ENCODE peak calls at places on chromosomes 7 and 10, in nine cellular contexts. C is HepG2; V is CD4-positive, alpha-beta T cell; Z is foreskin keratinocyte; A is body of pancreas; D is right cardiac atrium; M is stimulated activated naive CD8-positive, alpha-beta T cell treated with anti-CD3 and anti-CD28 coated beads, Interleukin-15, Interleukin-2, amounts not matched to agents 100 U/mL and 50 U/mL, for 24 hours; G is pancreas; O is activated CD4-positive, alpha-beta T cell treated with anti-CD3 and anti-CD28 coated beads for 36 hours. B is an unnamed sample.

GRCh38 chr7:93890041-93890463 is 501 bp downstream of the TFPI2 start:
- ATAC-seq in M (no peak), D (peak), G (peak), Z (peak), C (peak), V (no peak), O (peak), A (peak), B (peak)

GRCh38 chr10:73576178-73576889 is 14.8 kb downstream of the USP54 start:
- ATAC-seq in C (no peak), Z (no peak), V (no peak), G (peak), M (no peak), O (no peak), D (peak), A (peak), B (no peak)

GRCh38 chr10:36181421-36181820 is 539.3 kb upstream of the FZD8 start:
- ATAC-seq in D (peak), M (no peak), V (no peak), G (peak), Z (no peak), O (no peak), A (no peak), C (no peak), B (no peak)

GRCh38 chr7:124489082-124489819 is 276.3 kb downstream of the GPR37 start:
- ATAC-seq in Z (no peak), D (no peak), O (no peak), C (peak), M (no peak), V (no peak), G (no peak), A (no peak), B (no peak)

GRCh38 chr10:26737730-26738129 is 40.2 kb downstream of the PDSS1 start:
- ATAC-seq in M (peak), C (no peak), V (peak), Z (peak), D (peak), A (no peak), G (peak), O (peak), B (peak)

GRCh38 chr10:119535837-119536507 is 6.5 kb downstream of the RGS10 start:
- ATAC-seq in D (no peak), V (peak), C (no peak), M (peak), A (no peak), G (no peak), Z (no peak), O (peak), B (no peak)

GRCh38 chr7:116571037-116571436 is 46.2 kb downstream of the CAV1 start:
- ATAC-seq in C (no peak), G (peak), A (no peak), Z (peak), O (no peak), V (no peak), M (no peak), D (no peak), B (no peak)

GRCh38 chr10:17249820-17250219 is 21.8 kb downstream of the VIM start:
- ATAC-seq in V (peak), A (no peak), M (no peak), C (no peak), Z (peak), D (no peak), O (peak), G (peak), B (no peak)

GRCh38 chr10:50929670-50930069 is 44.2 kb upstream of the A1CF start:
- ATAC-seq in O (no peak), D (no peak), M (no peak), Z (no peak), V (no peak), G (no peak), C (no peak), A (no peak), B (no peak)

GRCh38 chr10:79285315-79286185 is 61.7 kb upstream of the PPIF start:
- ATAC-seq in Z (peak), G (no peak), A (no peak), C (no peak), O (peak), M (peak), V (no peak), D (peak), B (peak)

GRCh38 chr10:33280217-33280616 is 54.2 kb downstream of the NRP1 start:
- ATAC-seq in Z (no peak), A (no peak), G (no peak), M (no peak), C (no peak), O (no peak), D (no peak), V (no peak), B (no peak)

GRCh38 chr10:1609596-1609995 is 127.7 kb downstream of the ADARB2 start:
- ATAC-seq in Z (no peak), G (no peak), O (no peak), D (no peak), V (no peak), M (no peak), A (no peak), C (no peak), B (no peak)

GRCh38 chr7:151537818-151538561 is 18.3 kb upstream of the RHEB start:
- ATAC-seq in C (no peak), A (no peak), V (peak), D (peak), G (peak), Z (no peak), O (no peak), M (no peak), B (no peak)

GRCh38 chr7:36062159-36062815 is 90.8 kb upstream of the EEPD1 start:
- ATAC-seq in Z (no peak), G (no peak), A (no peak), M (no peak), V (no peak), C (peak), O (no peak), D (peak), B (no peak)

GRCh38 chr10:69742928-69743602 is 58.6 kb upstream of the COL13A1 start:
- ATAC-seq in Z (peak), A (peak), M (no peak), V (no peak), C (peak), O (peak), G (peak), D (peak), B (peak)

GRCh38 chr10:100008708-100009282 is 952 bp downstream of the DNMBP start:
- ATAC-seq in O (no peak), G (peak), D (no peak), Z (no peak), V (no peak), A (no peak), M (no peak), C (peak), B (no peak)

GRCh38 chr7:939843-940242 is 14.6 kb downstream of the ADAP1 start:
- ATAC-seq in G (no peak), A (no peak), D (no peak), O (no peak), Z (no peak), M (no peak), C (no peak), V (no peak), B (no peak)

GRCh38 chr10:93445978-93446720 is 36.0 kb downstream of the MYOF start:
- ATAC-seq in A (no peak), V (no peak), Z (peak), C (peak), O (no peak), G (peak), M (no peak), D (peak), B (no peak)

GRCh38 chr10:5045095-5045494 is 41.4 kb upstream of the AKR1C2 start:
- ATAC-seq in D (no peak), G (no peak), Z (no peak), M (no peak), A (no peak), O (no peak), V (no peak), C (no peak), B (no peak)

GRCh38 chr7:102050864-102051460 is 233.5 kb downstream of the CUX1 start:
- ATAC-seq in O (no peak), G (no peak), D (peak), C (no peak), A (no peak), Z (peak), V (no peak), M (no peak), B (no peak)

GRCh38 chr7:128757203-128757602 is 18.0 kb downstream of the CALU start:
- ATAC-seq in V (no peak), C (no peak), O (no peak), M (no peak), A (no peak), Z (no peak), D (no peak), G (no peak), B (no peak)

B was measured in stimulated activated memory B cell treated with anti-CD40 and anti-IgM and Interleukin-4, amounts not matched to agents 10 μg/mL and 1 μg/mL and 100 μg/mL, for 72 hours.